ENCODE peak calls at places on chromosomes 1 and 21, in five cellular contexts. R is T-helper 17 cell; C is GM12892; P is mesendoderm; M is stimulated activated CD8-positive, alpha-beta memory T cell treated with anti-CD3 and anti-CD28 coated beads, Interleukin-15, amount 100 ng/mL, for 1 hour. F is an unnamed sample.

GRCh38 chr1:205258313-205259176 is 30.8 kb downstream of the TMCC2 start:
- DNase-seq in C (no peak), P (peak), M (no peak), R (no peak), F (no peak)

GRCh38 chr21:44867999-44868700 is 5.3 kb downstream of the PTTG1IP start:
- DNase-seq in R (peak), M (no peak), C (no peak), P (no peak), F (no peak)

GRCh38 chr1:206556047-206556747 is 48.9 kb downstream of the RASSF5 start:
- DNase-seq in R (no peak), M (no peak), C (no peak), P (no peak), F (no peak)

GRCh38 chr1:242530761-242531160 is 6.3 kb upstream of the PLD5 start:
- DNase-seq in C (no peak), R (no peak), P (no peak), M (no peak), F (no peak)

GRCh38 chr1:43883321-43883720 is 50.3 kb upstream of the ARTN start:
- DNase-seq in C (no peak), P (no peak), R (no peak), M (no peak), F (no peak)

GRCh38 chr1:198922638-198923430 is 284.0 kb downstream of the PTPRC start:
- DNase-seq in R (no peak), C (no peak), M (no peak), P (no peak), F (no peak)

GRCh38 chr1:66177483-66177882 is 356.5 kb upstream of the SGIP1 start:
- DNase-seq in P (no peak), C (no peak), R (no peak), M (no peak), F (no peak)

GRCh38 chr1:155485945-155486344 is 76.7 kb downstream of the ASH1L start:
- DNase-seq in P (no peak), C (no peak), R (no peak), M (no peak), F (no peak)

GRCh38 chr21:25578070-25578961 is 29.0 kb downstream of the MRPL39 start:
- DNase-seq in P (peak), M (no peak), C (no peak), R (no peak), F (no peak)

GRCh38 chr1:70628973-70629372 is 217.9 kb downstream of the CTH start:
- DNase-seq in C (no peak), P (no peak), R (no peak), M (no peak), F (no peak)

GRCh38 chr1:152109231-152109997 is 5.8 kb downstream of the TCHH start:
- DNase-seq in C (no peak), M (no peak), P (peak), R (no peak), F (no peak)

GRCh38 chr1:178172939-178173338 is 79.0 kb downstream of the RASAL2 start:
- DNase-seq in R (no peak), C (no peak), P (peak), M (no peak), F (no peak)

GRCh38 chr1:77375990-77376389 is 94.2 kb downstream of the AK5 start:
- DNase-seq in C (no peak), R (no peak), P (no peak), M (no peak), F (no peak)

GRCh38 chr1:245334827-245335490 is 180.2 kb downstream of the KIF26B start:
- DNase-seq in C (no peak), M (no peak), R (no peak), P (no peak), F (no peak)

GRCh38 chr1:41662061-41662655 is 177.7 kb upstream of the EDN2 start:
- DNase-seq in R (peak), P (peak), C (peak), M (peak), F (no peak)

GRCh38 chr21:28636988-28637691 is 355.5 kb downstream of the LTN1 start:
- DNase-seq in R (no peak), C (no peak), M (no peak), P (no peak), F (no peak)

GRCh38 chr1:33624991-33625870 is 152.8 kb downstream of the ZSCAN20 start:
- DNase-seq in R (no peak), P (peak), M (no peak), C (no peak), F (no peak)

GRCh38 chr1:44237721-44238457 is 24.6 kb downstream of the DMAP1 start:
- DNase-seq in C (peak), P (peak), M (no peak), R (no peak), F (peak)

GRCh38 chr1:32926562-32926961 is 25.4 kb upstream of the TMEM54 start:
- DNase-seq in P (peak), R (no peak), C (no peak), M (no peak), F (no peak)

GRCh38 chr21:29682800-29683199 is 257.0 kb downstream of the GRIK1 start:
- DNase-seq in P (no peak), C (no peak), R (no peak), M (no peak), F (no peak)

GRCh38 chr1:79113836-79114235 is 107.3 kb upstream of the ADGRL4 start:
- DNase-seq in P (no peak), C (no peak), M (no peak), R (no peak), F (no peak)

GRCh38 chr1:203593143-203593542 is 33.5 kb upstream of the ATP2B4 start:
- DNase-seq in P (no peak), M (no peak), R (no peak), C (no peak), F (no peak)

GRCh38 chr1:182069028-182069466 is 7.5 kb upstream of the ZNF648 start:
- DNase-seq in M (no peak), P (peak), C (no peak), R (no peak), F (peak)

GRCh38 chr1:227894831-227895451 is 52.8 kb downstream of the WNT9A start:
- DNase-seq in P (no peak), M (no peak), R (peak), C (no peak), F (no peak)

GRCh38 chr1:73909043-73909567 is 288.9 kb downstream of the LRRIQ3 start:
- DNase-seq in R (no peak), M (no peak), P (no peak), C (no peak), F (no peak)

GRCh38 chr1:233025156-233025555 is 74.7 kb downstream of the NTPCR start:
- DNase-seq in P (peak), C (no peak), R (no peak), M (no peak), F (peak)

GRCh38 chr1:156077430-156077760 is 4.9 kb downstream of the MEX3A start:
- DNase-seq in M (no peak), C (no peak), R (no peak), P (no peak), F (no peak)

GRCh38 chr1:92240034-92240433 is 22.3 kb downstream of the C1orf146 start:
- DNase-seq in P (no peak), M (no peak), C (no peak), R (no peak), F (no peak)

GRCh38 chr1:111754964-111755320 is 759 bp upstream of the DDX20 start:
- DNase-seq in C (no peak), M (no peak), R (peak), P (peak), F (no peak)

GRCh38 chr1:40162791-40163441 is 1.7 kb downstream of the RLF start:
- DNase-seq in M (no peak), R (no peak), C (no peak), P (peak), F (no peak)

GRCh38 chr1:229406798-229407197 is 27.1 kb downstream of the ACTA1 start:
- DNase-seq in R (no peak), M (no peak), P (peak), C (no peak), F (no peak)

GRCh38 chr1:202199141-202199889 is 5.7 kb downstream of the LGR6 start:
- DNase-seq in M (no peak), C (no peak), R (no peak), P (no peak), F (no peak)

GRCh38 chr1:5980314-5981008 is 11.8 kb downstream of the NPHP4 start:
- DNase-seq in C (no peak), R (no peak), M (no peak), P (peak), F (no peak)

GRCh38 chr1:65751961-65752360 is 40.7 kb upstream of the PDE4B start:
- DNase-seq in R (no peak), C (no peak), P (no peak), M (no peak), F (no peak)